ENCODE peak calls at places on chromosomes 4 and X, in ten cellular contexts. D, U, G, H, S, L, F, Z, R and P are unnamed samples.

GRCh38 chr4:137576437-137576836 is 44.1 kb upstream of the PCDH18 start:
- DNase-seq in D (no peak), U (no peak), G (no peak), H (no peak), S (no peak), L (no peak), F (no peak), Z (no peak), R (no peak), P (no peak)

GRCh38 chr4:152805071-152805650 is 25.4 kb downstream of the ARFIP1 start:
- DNase-seq in D (no peak), U (no peak), G (no peak), H (no peak), S (no peak), L (no peak), F (no peak), Z (no peak), R (no peak), P (no peak)

GRCh38 chr4:153252122-153252521 is 47.9 kb downstream of the TRIM2 start:
- DNase-seq in D (no peak), U (no peak), G (no peak), H (no peak), S (no peak), L (no peak), F (no peak), Z (no peak), R (no peak), P (no peak)

GRCh38 chr4:80011636-80012236 is 61.3 kb downstream of the ANTXR2 start:
- DNase-seq in D (no peak), U (no peak), G (no peak), H (no peak), S (no peak), L (no peak), F (no peak), Z (no peak), R (no peak), P (no peak)

GRCh38 chr4:17780461-17781071 is 855 bp downstream of the FAM184B start:
- DNase-seq in D (no peak), U (no peak), G (no peak), H (no peak), S (no peak), L (no peak), F (no peak), Z (peak; percentile 60), R (peak; percentile 56), P (no peak)

GRCh38 chr4:122710434-122711308 is 21.8 kb upstream of the BBS12 start:
- DNase-seq in D (no peak), U (no peak), G (no peak), H (no peak), S (no peak), L (no peak), F (no peak), Z (no peak), R (no peak), P (no peak)

GRCh38 chr4:165198329-165198728 is 9.0 kb upstream of the KLHL2 start:
- DNase-seq in D (no peak), U (no peak), G (no peak), H (no peak), S (no peak), L (no peak), F (no peak), Z (no peak), R (no peak), P (no peak)

GRCh38 chr4:81651500-81651899 is 179.8 kb upstream of the RASGEF1B start:
- DNase-seq in D (no peak), U (no peak), G (no peak), H (no peak), S (no peak), L (no peak), F (no peak), Z (no peak), R (no peak), P (peak; percentile 1)

GRCh38 chrX:8323356-8323755 is 141.3 kb upstream of the VCX3B start:
- DNase-seq in D (no peak), U (no peak), G (no peak), H (no peak), S (no peak), L (no peak), F (no peak), Z (no peak), R (no peak), P (no peak)

GRCh38 chrX:153593811-153594500 is 5.0 kb downstream of the CCNQ start:
- DNase-seq in D (no peak), U (no peak), G (no peak), H (no peak), S (no peak), L (no peak), F (no peak), Z (no peak), R (no peak), P (no peak)

GRCh38 chr4:68433582-68433981 is 13.7 kb upstream of the TMPRSS11E start:
- DNase-seq in D (no peak), U (no peak), G (no peak), H (no peak), S (no peak), L (no peak), F (no peak), Z (no peak), R (no peak), P (no peak)

GRCh38 chrX:42746606-42747005 is 31.4 kb downstream of the PPP1R2C start:
- DNase-seq in D (no peak), U (no peak), G (no peak), H (no peak), S (no peak), L (no peak), F (no peak), Z (no peak), R (no peak), P (peak; percentile 68)

GRCh38 chr4:189377576-189377975 is 563.1 kb upstream of the FRG1 start:
- DNase-seq in D (no peak), U (no peak), G (no peak), H (no peak), S (no peak), L (no peak), F (no peak), Z (no peak), R (no peak), P (no peak)

GRCh38 chr4:81565137-81565870 is 93.6 kb upstream of the RASGEF1B start:
- DNase-seq in D (no peak), U (peak; percentile 66), G (no peak), H (no peak), S (peak; percentile 90), L (no peak), F (no peak), Z (peak; percentile 70), R (peak; percentile 93), P (no peak)

GRCh38 chrX:153739754-153740486 is 15.3 kb downstream of the ABCD1 start:
- DNase-seq in D (no peak), U (no peak), G (no peak), H (no peak), S (no peak), L (no peak), F (no peak), Z (no peak), R (no peak), P (no peak)

GRCh38 chr4:184384056-184384809 is 90.1 kb downstream of the IRF2 start:
- DNase-seq in D (no peak), U (no peak), G (no peak), H (no peak), S (no peak), L (no peak), F (no peak), Z (peak; percentile 43), R (peak; percentile 62), P (peak; percentile 59)